ENCODE peak calls at places on chromosomes 6 and 20, in six cellular contexts. V, A, M, C, S and J are unnamed samples.

GRCh38 chr6:8738951-8739350 is 303.6 kb upstream of the SLC35B3 start:
- DNase-seq in C (no peak), M (no peak), S (no peak), A (no peak), V (peak; percentile 7), J (no peak)

GRCh38 chr20:11469795-11470495 is 447.7 kb upstream of the BTBD3 start:
- DNase-seq in S (no peak), A (no peak), M (no peak), V (no peak), C (no peak), J (no peak)

GRCh38 chr20:23340524-23340923 is 10.1 kb upstream of the NXT1 start:
- DNase-seq in V (peak; percentile 40), A (peak; percentile 22), C (no peak), M (peak; percentile 48), S (no peak), J (peak; percentile 75)

GRCh38 chr6:141258516-141258915 is 874.2 kb upstream of the GJE1 start:
- DNase-seq in M (no peak), S (no peak), V (no peak), C (no peak), A (no peak), J (no peak)

GRCh38 chr6:33630014-33630413 is 8.9 kb downstream of the ITPR3 start:
- DNase-seq in S (no peak), C (no peak), V (no peak), A (no peak), M (no peak), J (no peak)

GRCh38 chr20:62711703-62712101 is 3.1 kb downstream of the NTSR1 start:
- DNase-seq in M (no peak), A (no peak), S (no peak), V (no peak), C (no peak), J (peak; percentile 95)

GRCh38 chr6:474454-475185 is 83.1 kb downstream of the IRF4 start:
- DNase-seq in S (no peak), M (no peak), A (peak; percentile 84), V (peak; percentile 28), C (no peak), J (no peak)

GRCh38 chr6:128124713-128125112 is 223.9 kb upstream of the THEMIS start:
- DNase-seq in A (no peak), C (no peak), V (peak; percentile 60), M (no peak), S (no peak), J (no peak)

GRCh38 chr6:1987640-1988039 is 257.8 kb downstream of the GMDS start:
- DNase-seq in A (no peak), V (peak; percentile 71), S (no peak), M (no peak), C (no peak), J (no peak)

GRCh38 chr20:58839474-58839874 is 11.2 kb downstream of the GNAS-AS1 start:
- DNase-seq in V (peak; percentile 28), S (peak; percentile 19), A (no peak), M (peak; percentile 94), C (no peak), J (no peak)

GRCh38 chr20:1674361-1674760 is 16.8 kb upstream of the SIRPG start:
- DNase-seq in M (no peak), A (no peak), C (no peak), S (no peak), V (no peak), J (no peak)

GRCh38 chr6:35044771-35045275 is 96.3 kb downstream of the TCP11 start:
- DNase-seq in V (peak; percentile 13), C (no peak), M (no peak), A (peak; percentile 75), S (no peak), J (peak; percentile 74)

GRCh38 chr6:150734235-150734634 is 131.3 kb upstream of the MTHFD1L start:
- DNase-seq in V (no peak), M (no peak), A (no peak), C (no peak), S (no peak), J (no peak)

GRCh38 chr6:35776364-35777215 is at the start of gene CLPSL2:
- DNase-seq in M (peak; percentile 68), C (no peak), A (no peak), V (peak; percentile 23), S (no peak), J (peak; percentile 32)

GRCh38 chr20:32849577-32849976 is 9.1 kb upstream of the EFCAB8 start:
- DNase-seq in S (no peak), C (no peak), M (no peak), V (no peak), A (no peak), J (no peak)

GRCh38 chr6:170283212-170284081 is 7.4 kb downstream of the DLL1 start:
- DNase-seq in A (no peak), C (no peak), M (no peak), S (no peak), V (no peak), J (no peak)

GRCh38 chr6:36042618-36043260 is 15.1 kb downstream of the MAPK14 start:
- DNase-seq in M (no peak), S (no peak), C (no peak), A (no peak), V (no peak), J (no peak)

GRCh38 chr6:160950507-160950906 is 41.1 kb upstream of the MAP3K4 start:
- DNase-seq in C (no peak), V (peak; percentile 8), M (no peak), A (no peak), S (peak; percentile 37), J (no peak)

GRCh38 chr6:88050140-88050818 is 2.6 kb downstream of the SPACA1 start:
- DNase-seq in C (no peak), V (peak; percentile 3), M (no peak), A (no peak), S (no peak), J (no peak)

GRCh38 chr6:112990971-112991370 is 643.8 kb downstream of the RFPL4B start:
- DNase-seq in A (no peak), V (peak; percentile 53), C (no peak), M (peak; percentile 51), S (no peak), J (no peak)

GRCh38 chr6:82348130-82348529 is 15.5 kb upstream of the TPBG start:
- DNase-seq in M (no peak), S (no peak), C (no peak), V (no peak), A (no peak), J (no peak)

GRCh38 chr6:63858691-63859090 is 223.1 kb downstream of the PHF3 start:
- DNase-seq in S (no peak), A (no peak), V (no peak), M (no peak), C (no peak), J (no peak)